ENCODE peak calls at places on chromosomes 4 and X, in four cellular contexts. R is suprapubic skin, C is lower lobe of right lung, T is stomach. Q is an unnamed sample.

GRCh38 chr4:59553063-59553738 is 1646.9 kb upstream of the ADGRL3 start:
- DNase-seq in C (no peak), T (no peak), R (no peak), Q (no peak)

GRCh38 chr4:15525080-15525479 is 55.4 kb downstream of the CC2D2A start:
- DNase-seq in T (no peak), C (no peak), R (no peak), Q (no peak)

GRCh38 chr4:37528161-37528560 is 158.0 kb downstream of the RELL1 start:
- DNase-seq in C (peak; percentile 48), T (peak; percentile 59), R (no peak), Q (no peak)

GRCh38 chrX:118459494-118459893 is 36.1 kb upstream of the DOCK11 start:
- DNase-seq in T (no peak), C (no peak), R (no peak), Q (no peak)

GRCh38 chr4:126250006-126250405 is 935.3 kb downstream of the FAT4 start:
- DNase-seq in C (no peak), T (no peak), R (no peak), Q (no peak)

GRCh38 chr4:185524888-185525863 is 10.1 kb downstream of the PDLIM3 start:
- DNase-seq in R (no peak), T (no peak), C (no peak), Q (no peak)

GRCh38 chr4:139011220-139011950 is 4.2 kb upstream of the NOCT start:
- DNase-seq in C (no peak), R (no peak), T (no peak), Q (no peak)

GRCh38 chr4:80831383-80832361 is 198.8 kb upstream of the BMP3 start:
- DNase-seq in T (no peak), R (no peak), C (no peak), Q (no peak)

GRCh38 chr4:28225005-28225404 is 1364.4 kb downstream of the STIM2 start:
- DNase-seq in R (no peak), T (no peak), C (no peak), Q (no peak)

GRCh38 chrX:41912922-41913321 is 10.4 kb downstream of the CASK start:
- DNase-seq in T (no peak), C (no peak), R (no peak), Q (no peak)

GRCh38 chr4:163701915-163702314 is 207.4 kb downstream of the TMA16 start:
- DNase-seq in C (no peak), T (no peak), R (no peak), Q (no peak)

GRCh38 chr4:40909363-40909876 is 159.7 kb downstream of the NSUN7 start:
- DNase-seq in T (no peak), C (no peak), R (no peak), Q (no peak)

GRCh38 chr4:45186249-45186648 is 459.9 kb upstream of the GNPDA2 start:
- DNase-seq in T (no peak), R (no peak), C (no peak), Q (no peak)

GRCh38 chr4:77959566-77960338 is 97.1 kb downstream of the MRPL1 start:
- DNase-seq in T (no peak), R (no peak), C (no peak), Q (no peak)

GRCh38 chrX:134626434-134626833 is 31.8 kb downstream of the PLAC1 start:
- DNase-seq in T (no peak), R (no peak), C (no peak), Q (no peak)

GRCh38 chrX:22795680-22796079 is 204.1 kb upstream of the DDX53 start:
- DNase-seq in C (no peak), R (no peak), T (no peak), Q (no peak)

GRCh38 chr4:16125571-16126445 is 42.0 kb upstream of the PROM1 start:
- DNase-seq in C (no peak), T (no peak), R (no peak), Q (no peak)

GRCh38 chr4:4848540-4848939 is 10.9 kb upstream of the MSX1 start:
- DNase-seq in C (no peak), R (peak; percentile 33), T (no peak), Q (no peak)

GRCh38 chr4:5782829-5783476 is 72.0 kb downstream of the EVC start:
- DNase-seq in T (no peak), R (no peak), C (no peak), Q (no peak)

GRCh38 chr4:118920247-118920646 is 31.6 kb downstream of the SYNPO2 start:
- DNase-seq in C (no peak), T (no peak), R (no peak), Q (peak; percentile 52)

GRCh38 chr4:34720563-34720962 is 1523.8 kb downstream of the ARAP2 start:
- DNase-seq in C (no peak), T (no peak), R (no peak), Q (no peak)

GRCh38 chrX:153697924-153698865 is 10.5 kb downstream of the SLC6A8 start:
- DNase-seq in R (no peak), C (no peak), T (no peak), Q (no peak)

GRCh38 chr4:65521666-65522065 is 148.6 kb downstream of the EPHA5 start:
- DNase-seq in T (no peak), R (no peak), C (no peak), Q (no peak)

GRCh38 chr4:16226816-16227461 is 668 bp upstream of the TAPT1 start:
- DNase-seq in T (peak; percentile 56), C (peak; percentile 75), R (peak; percentile 76), Q (peak; percentile 73)

GRCh38 chr4:127782025-127782274 is 172 bp upstream of the HSPA4L start:
- DNase-seq in C (peak; percentile 89), R (peak; percentile 84), T (peak; percentile 87), Q (peak; percentile 93)

GRCh38 chr4:19752600-19752999 is 499.1 kb upstream of the SLIT2 start:
- DNase-seq in C (no peak), T (no peak), R (no peak), Q (no peak)

GRCh38 chr4:13483142-13484044 is 747 bp downstream of the RAB28 start:
- DNase-seq in C (no peak), R (peak; percentile 78), T (peak; percentile 39), Q (peak; percentile 67)

GRCh38 chr4:183287677-183288076 is 32.4 kb downstream of the CLDN22 start:
- DNase-seq in R (no peak), C (no peak), T (no peak), Q (no peak)

GRCh38 chrX:118872102-118872566 is 48.5 kb downstream of the ZCCHC12 start:
- DNase-seq in R (no peak), C (no peak), T (peak; percentile 34), Q (peak; percentile 22)

GRCh38 chr4:52096048-52096447 is 44.9 kb downstream of the SPATA18 start:
- DNase-seq in R (no peak), C (no peak), T (no peak), Q (no peak)

GRCh38 chrX:129540725-129541184 is 696 bp downstream of the OCRL start:
- DNase-seq in R (peak; percentile 65), C (peak; percentile 39), T (peak; percentile 31), Q (peak; percentile 32)

GRCh38 chrX:149871940-149872339 is 9.0 kb upstream of the MAGEA8 start:
- DNase-seq in R (no peak), T (peak; percentile 56), C (no peak), Q (peak; percentile 24)

GRCh38 chr4:165720411-165721082 is 152.5 kb upstream of the TLL1 start:
- DNase-seq in R (no peak), T (no peak), C (no peak), Q (no peak)

GRCh38 chr4:176261481-176261880 is 7.5 kb downstream of the ASB5 start:
- DNase-seq in R (no peak), T (no peak), C (no peak), Q (no peak)

DNA sequence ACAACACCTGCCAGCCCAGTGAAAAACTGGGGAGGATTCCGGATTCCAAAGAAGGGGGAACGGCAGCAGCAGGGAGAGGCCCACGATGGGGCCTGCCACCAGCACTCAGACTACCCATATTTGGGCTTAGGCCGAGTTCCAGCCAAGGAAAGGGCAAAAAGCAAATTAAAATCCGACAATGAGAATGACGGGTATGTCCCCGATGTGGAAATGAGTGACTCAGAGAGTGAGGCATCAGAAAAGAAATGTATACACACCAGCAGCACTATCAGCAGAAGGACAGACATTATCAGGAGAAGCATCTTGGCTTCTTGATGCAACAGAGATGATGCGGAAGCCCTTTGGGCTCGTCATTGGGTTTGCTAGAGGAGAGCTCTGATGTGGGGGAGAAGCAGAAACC is 62.4 kb downstream of the JADE1 start:
- DNase-seq in T (no peak), R (no peak), C (no peak), Q (no peak)
- H3K27ac ChIP-seq in T (no peak overlapping the region), R (no peak overlapping the region), C (no peak overlapping the region), Q (no peak overlapping the region)

DNA sequence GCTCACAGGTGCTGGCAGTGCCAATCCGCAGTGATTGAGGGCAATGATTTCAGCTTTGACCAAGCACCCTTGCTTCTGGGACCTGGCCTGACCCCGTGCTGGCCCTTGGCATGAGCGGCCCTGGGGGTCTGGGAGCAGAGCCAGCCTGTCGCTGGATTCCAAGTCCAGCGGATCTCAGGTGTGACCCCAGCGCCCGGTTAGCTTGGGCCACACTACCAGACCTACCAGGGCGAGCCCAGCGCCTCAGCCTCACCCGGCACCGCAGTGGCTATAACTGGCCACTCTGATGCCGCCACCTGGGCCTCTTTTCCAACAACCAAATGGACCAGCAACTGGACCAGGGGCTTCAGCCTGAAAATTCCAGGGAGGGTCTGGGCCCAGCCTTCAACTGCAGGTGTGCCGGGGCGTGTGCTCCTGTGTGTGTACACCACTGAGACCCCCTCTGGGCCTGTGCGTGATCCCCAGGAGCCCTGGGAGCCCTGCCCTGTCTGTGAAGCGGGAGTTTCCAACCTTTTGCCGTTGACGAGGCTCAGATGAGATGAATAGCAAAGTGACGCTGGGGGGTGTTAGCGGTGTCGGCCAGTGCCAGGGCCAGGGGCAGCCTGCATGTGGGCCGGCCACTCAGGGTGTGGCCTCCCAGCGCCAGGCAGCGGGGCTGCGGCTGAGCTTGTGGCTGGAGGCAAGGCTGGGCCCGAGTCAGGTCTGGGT is 658 bp downstream of the SH3TC1 start:
- DNase-seq in R (no peak), T (peak; percentile 55), C (no peak), Q (no peak)
- H3K27ac ChIP-seq in R (peak overlapping the region; percentile 65), T (peak overlapping the region; percentile 88), C (peak overlapping the region; percentile 90), Q (peak overlapping the region; percentile 73)

DNA sequence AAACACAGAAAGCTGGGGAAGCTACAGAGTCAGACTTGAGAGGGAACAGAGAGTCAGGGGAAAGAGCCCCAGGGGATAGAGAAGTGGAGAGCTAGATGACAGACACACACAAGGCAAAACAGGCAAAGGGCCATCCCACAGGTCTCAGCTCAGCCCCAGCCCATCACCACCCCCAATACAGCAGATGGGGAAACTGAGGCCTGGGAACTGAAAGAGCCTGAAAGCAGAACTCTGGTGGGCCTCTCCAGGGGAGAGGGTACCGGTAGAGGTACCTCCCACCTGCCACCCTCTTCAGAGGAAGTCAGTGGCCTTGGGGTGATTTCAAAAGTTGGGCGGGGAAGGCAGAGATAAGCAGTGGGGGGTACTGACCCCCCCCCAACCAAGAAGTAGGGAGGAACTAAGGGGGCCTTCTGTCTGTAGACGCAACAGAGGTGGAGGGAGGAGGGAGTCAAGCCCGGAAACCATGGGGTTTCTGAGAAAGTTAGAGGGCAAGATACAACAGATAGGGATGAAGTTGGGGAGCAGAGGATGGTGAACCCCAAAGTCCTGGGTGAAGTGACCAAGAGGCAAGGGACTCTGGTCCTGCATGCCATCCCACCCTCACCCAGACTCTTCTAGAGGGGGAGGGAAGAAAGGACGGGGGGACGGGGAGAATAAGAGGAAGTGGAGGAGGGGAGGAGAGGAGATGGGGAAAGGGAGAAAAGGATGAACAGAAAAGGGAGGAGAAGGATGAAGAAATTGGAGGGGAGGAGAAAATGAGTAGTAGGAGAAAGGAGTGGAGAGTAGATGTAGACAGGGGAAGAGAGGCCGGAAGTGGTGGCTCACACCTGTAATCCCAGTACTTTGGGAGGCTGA is 3.2 kb downstream of the GATA1 start:
- DNase-seq in C (no peak), T (no peak), R (no peak), Q (no peak)
- H3K27ac ChIP-seq in C (no peak overlapping the region), T (no peak overlapping the region), R (no peak overlapping the region), Q (no peak overlapping the region)

GRCh38 chr4:158008551-158009218 is 164.1 kb downstream of the GASK1B start:
- DNase-seq in C (no peak), T (no peak), R (no peak), Q (peak; percentile 37)
- H3K27ac ChIP-seq in C (no peak overlapping the region), T (no peak overlapping the region), R (no peak overlapping the region), Q (peak overlapping the region; percentile 59)

GRCh38 chr4:48912349-48912748 is 5.8 kb upstream of the OCIAD2 start:
- DNase-seq in C (no peak), T (no peak), R (no peak), Q (no peak)
- H3K27ac ChIP-seq in C (no peak overlapping the region), T (no peak overlapping the region), R (no peak overlapping the region), Q (no peak overlapping the region)